ENCODE peak calls at places on chromosome 22, in nine cellular contexts. Z, I, J, B, V, K, F, X and A are unnamed samples.

GRCh38 chr22:38262051-38262795 is 10.6 kb downstream of the TMEM184B start:
- DNase-seq in F (no peak), X (no peak), Z (peak), I (no peak), B (no peak), V (no peak), K (peak), J (peak), A (peak)

GRCh38 chr22:36770946-36771340 is 5.0 kb downstream of the IFT27 start:
- DNase-seq in J (no peak), I (no peak), X (no peak), Z (no peak), B (no peak), V (no peak), K (no peak), F (no peak), A (no peak)

GRCh38 chr22:41808400-41808799 is 7.9 kb downstream of the CCDC134 start:
- DNase-seq in X (no peak), B (no peak), I (no peak), K (no peak), Z (no peak), F (no peak), J (no peak), V (no peak), A (no peak)

GRCh38 chr22:35330258-35330861 is 30.7 kb downstream of the TOM1 start:
- DNase-seq in Z (peak), F (no peak), B (no peak), I (peak), X (no peak), J (peak), V (peak), K (peak), A (peak)

GRCh38 chr22:37747090-37747714 is 50.4 kb downstream of the TRIOBP start:
- DNase-seq in B (no peak), I (no peak), Z (peak), F (no peak), V (no peak), K (no peak), J (peak), X (no peak), A (no peak)

GRCh38 chr22:32531955-32532818 is 57.6 kb downstream of the FBXO7 start:
- DNase-seq in J (peak), Z (peak), X (no peak), F (no peak), K (peak), I (no peak), V (no peak), B (no peak), A (no peak)

GRCh38 chr22:39314251-39314971 is 5.0 kb downstream of the RPL3 start:
- DNase-seq in V (no peak), K (peak), J (peak), X (no peak), Z (peak), I (peak), B (no peak), F (no peak), A (no peak)

GRCh38 chr22:27779650-27780049 is 21.9 kb downstream of the MN1 start:
- DNase-seq in B (no peak), I (no peak), K (no peak), F (no peak), V (no peak), Z (no peak), X (no peak), J (peak), A (no peak)

GRCh38 chr22:19879996-19880785 is 25.5 kb upstream of the GNB1L start:
- DNase-seq in J (peak), X (no peak), K (no peak), V (no peak), F (no peak), I (no peak), B (no peak), Z (no peak), A (no peak)

GRCh38 chr22:42939451-42939881 is 75.5 kb downstream of the PACSIN2 start:
- DNase-seq in B (no peak), Z (no peak), J (no peak), V (no peak), K (no peak), F (no peak), X (no peak), I (no peak), A (no peak)

GRCh38 chr22:48857202-48857805 is 970.4 kb downstream of the BRD1 start:
- DNase-seq in F (no peak), B (no peak), J (no peak), V (no peak), Z (no peak), X (no peak), I (no peak), K (no peak), A (no peak)

GRCh38 chr22:32918741-32919140 is 117.2 kb downstream of the TIMP3 start:
- DNase-seq in Z (no peak), V (no peak), I (no peak), B (no peak), F (no peak), X (no peak), J (no peak), K (no peak), A (no peak)

GRCh38 chr22:23147632-23148387 is 2.5 kb downstream of the RAB36 start:
- DNase-seq in J (peak), B (no peak), X (no peak), V (no peak), I (no peak), K (peak), Z (no peak), F (no peak), A (no peak)

GRCh38 chr22:27642104-27642800 is 159.3 kb downstream of the MN1 start:
- DNase-seq in I (no peak), V (no peak), F (no peak), X (no peak), J (peak), B (no peak), Z (no peak), K (no peak), A (no peak)

GRCh38 chr22:39270792-39271191 is 26.0 kb upstream of the PDGFB start:
- DNase-seq in F (no peak), X (no peak), K (no peak), Z (no peak), J (no peak), I (no peak), V (no peak), B (no peak), A (no peak)

GRCh38 chr22:41862530-41863266 is 29.8 kb downstream of the SREBF2 start:
- DNase-seq in J (no peak), I (no peak), F (no peak), V (no peak), X (no peak), K (no peak), B (no peak), Z (peak), A (no peak)

GRCh38 chr22:40472036-40472435 is 101.6 kb downstream of the SGSM3 start:
- DNase-seq in I (no peak), X (no peak), V (no peak), Z (no peak), B (no peak), F (no peak), K (no peak), J (no peak), A (no peak)

GRCh38 chr22:35733036-35733435 is 15.4 kb downstream of the APOL5 start:
- DNase-seq in F (no peak), I (no peak), K (no peak), J (no peak), Z (no peak), V (no peak), X (no peak), B (no peak), A (no peak)

GRCh38 chr22:35337932-35338331 is 38.2 kb downstream of the TOM1 start:
- DNase-seq in V (no peak), J (peak), B (no peak), K (no peak), Z (no peak), F (no peak), I (no peak), X (no peak), A (no peak)

GRCh38 chr22:42320463-42321416 is 50.3 kb upstream of the TCF20 start:
- DNase-seq in I (no peak), F (peak), B (peak), X (no peak), J (no peak), K (no peak), V (no peak), Z (no peak), A (no peak)

GRCh38 chr22:17695986-17696385 is 57.4 kb downstream of the BCL2L13 start:
- DNase-seq in I (no peak), X (no peak), K (no peak), B (no peak), J (no peak), V (no peak), F (no peak), Z (peak), A (no peak)

GRCh38 chr22:49951986-49952896 is 8.3 kb upstream of the PIM3 start:
- DNase-seq in B (no peak), Z (peak), X (no peak), V (no peak), K (no peak), I (no peak), J (peak), F (no peak), A (no peak)

GRCh38 chr22:28017859-28018258 is 98.8 kb upstream of the PITPNB start:
- DNase-seq in X (no peak), J (no peak), F (no peak), K (no peak), I (no peak), Z (no peak), B (no peak), V (no peak), A (no peak)

GRCh38 chr22:29524440-29525191 is 28.9 kb downstream of the THOC5 start:
- DNase-seq in V (no peak), K (peak), Z (peak), J (peak), I (no peak), B (peak), F (no peak), X (peak), A (no peak)

GRCh38 chr22:44151661-44152060 is 29.1 kb upstream of the PARVG start:
- DNase-seq in J (peak), I (no peak), B (no peak), K (no peak), Z (peak), F (no peak), X (no peak), V (no peak), A (no peak)

GRCh38 chr22:37312549-37313183 is 30.4 kb downstream of the CYTH4 start:
- DNase-seq in B (no peak), V (no peak), X (no peak), F (no peak), K (no peak), Z (no peak), I (no peak), J (no peak), A (no peak)

GRCh38 chr22:46054091-46054877 is 77.3 kb upstream of the WNT7B start:
- DNase-seq in J (peak), B (peak), Z (peak), F (no peak), I (no peak), X (peak), V (no peak), K (peak), A (no peak)

GRCh38 chr22:23236026-23236425 is 55.7 kb downstream of the BCR start:
- DNase-seq in K (no peak), F (no peak), Z (peak), B (no peak), V (no peak), I (no peak), J (peak), X (no peak), A (no peak)

GRCh38 chr22:32050678-32051515 is 7.8 kb downstream of the SLC5A1 start:
- DNase-seq in I (peak), B (no peak), X (no peak), K (peak), V (no peak), Z (peak), F (no peak), J (peak), A (peak)

GRCh38 chr22:43273902-43274484 is 69.2 kb downstream of the SCUBE1 start:
- DNase-seq in F (no peak), J (no peak), K (peak), B (peak), I (peak), Z (peak), X (peak), V (no peak), A (no peak)

GRCh38 chr22:29093030-29093429 is 20.2 kb downstream of the KREMEN1 start:
- DNase-seq in X (no peak), B (no peak), K (no peak), J (no peak), I (no peak), F (no peak), Z (no peak), V (no peak), A (no peak)

GRCh38 chr22:22520667-22521602 is 865 bp upstream of the ZNF280A start:
- DNase-seq in Z (no peak), B (no peak), F (no peak), J (no peak), X (no peak), K (no peak), I (no peak), V (no peak), A (no peak)